ENCODE peak calls at places on chromosomes 6 and 20, in eight cellular contexts. A, M, D, Y, N, U, I and G are unnamed samples.

GRCh38 chr6:46528956-46529750 is 37.9 kb upstream of the RCAN2 start:
- DNase-seq in A (no peak), M (no peak), D (no peak), Y (no peak), N (no peak), U (no peak), I (no peak), G (no peak)

GRCh38 chr6:138600726-138601125 is 101.4 kb upstream of the NHSL1 start:
- DNase-seq in A (no peak), M (no peak), D (no peak), Y (no peak), N (no peak), U (no peak), I (no peak), G (no peak)

GRCh38 chr6:126873351-126873750 is 245.1 kb upstream of the RSPO3 start:
- DNase-seq in A (no peak), M (no peak), D (no peak), Y (no peak), N (no peak), U (no peak), I (no peak), G (no peak)

GRCh38 chr6:49497308-49497707 is 2.4 kb upstream of the GLYATL3 start:
- DNase-seq in A (no peak), M (no peak), D (no peak), Y (no peak), N (no peak), U (no peak), I (no peak), G (no peak)

GRCh38 chr20:46220808-46221207 is 87.5 kb downstream of the CDH22 start:
- DNase-seq in A (peak), M (peak), D (no peak), Y (no peak), N (no peak), U (no peak), I (peak), G (no peak)

GRCh38 chr6:146887447-146888077 is 288.8 kb downstream of the ADGB start:
- DNase-seq in A (no peak), M (no peak), D (no peak), Y (no peak), N (no peak), U (no peak), I (no peak), G (no peak)

GRCh38 chr6:118398066-118398465 is 150.0 kb upstream of the PLN start:
- DNase-seq in A (no peak), M (no peak), D (no peak), Y (no peak), N (no peak), U (no peak), I (no peak), G (no peak)

GRCh38 chr20:16434087-16434664 is 139.1 kb downstream of the KIF16B start:
- DNase-seq in A (peak), M (peak), D (peak), Y (no peak), N (peak), U (peak), I (peak), G (no peak)

GRCh38 chr20:38880952-38881735 is 45.1 kb upstream of the FAM83D start:
- DNase-seq in A (no peak), M (no peak), D (no peak), Y (peak), N (no peak), U (no peak), I (no peak), G (peak)
- H3K27ac ChIP-seq in A (no peak), M (no peak), D (no peak), Y (peak), N (peak), U (no peak), I (no peak), G (peak)

DNA sequence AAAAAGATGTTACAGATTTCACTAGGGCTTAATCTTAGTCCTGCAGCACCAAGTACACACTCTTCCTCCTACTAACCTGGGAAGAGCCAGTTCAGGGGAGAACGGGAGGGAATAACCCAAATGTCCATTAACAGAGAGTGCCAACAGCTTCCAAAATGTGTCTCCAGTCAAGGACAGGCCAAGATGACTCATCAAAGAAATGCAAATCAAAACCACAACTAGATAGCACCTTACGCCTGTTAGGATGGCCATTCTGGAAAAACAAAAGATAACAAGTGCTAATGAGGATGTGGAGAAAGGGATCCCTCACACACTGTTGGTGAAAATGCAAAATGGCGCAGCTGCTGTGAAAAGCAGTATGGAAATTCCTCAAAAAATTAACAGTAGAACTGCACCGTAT is 3.8 kb upstream of the MAS1L start:
- DNase-seq in A (no peak), M (no peak), D (no peak), Y (no peak), N (no peak), U (no peak), I (no peak), G (no peak)
- H3K27ac ChIP-seq in A (no peak), M (no peak), D (no peak), Y (no peak), N (no peak), U (no peak), I (no peak), G (no peak)

GRCh38 chr6:113633638-113634037 is 223.5 kb upstream of the MARCKS start:
- DNase-seq in A (no peak), M (no peak), D (no peak), Y (no peak), N (no peak), U (no peak), I (no peak), G (no peak)
- H3K27ac ChIP-seq in A (no peak), M (no peak), D (no peak), Y (no peak), N (no peak), U (no peak), I (peak), G (no peak)

GRCh38 chr6:33417903-33418689 is at the start of gene CUTA:
- DNase-seq in A (peak), M (peak), D (peak), Y (peak), N (peak), U (peak), I (peak), G (peak)

GRCh38 chr6:33415831-33416230 is 2.1 kb downstream of the CUTA start:
- DNase-seq in A (no peak), M (no peak), D (no peak), Y (no peak), N (no peak), U (no peak), I (no peak), G (no peak)

GRCh38 chr6:33414592-33415271 is 3.2 kb downstream of the CUTA start:
- DNase-seq in A (peak), M (no peak), D (no peak), Y (no peak), N (no peak), U (no peak), I (no peak), G (no peak)

GRCh38 chr6:33417127-33417902 is 592 bp downstream of the CUTA start:
- DNase-seq in A (no peak), M (no peak), D (no peak), Y (no peak), N (no peak), U (no peak), I (peak), G (no peak)

DNA sequence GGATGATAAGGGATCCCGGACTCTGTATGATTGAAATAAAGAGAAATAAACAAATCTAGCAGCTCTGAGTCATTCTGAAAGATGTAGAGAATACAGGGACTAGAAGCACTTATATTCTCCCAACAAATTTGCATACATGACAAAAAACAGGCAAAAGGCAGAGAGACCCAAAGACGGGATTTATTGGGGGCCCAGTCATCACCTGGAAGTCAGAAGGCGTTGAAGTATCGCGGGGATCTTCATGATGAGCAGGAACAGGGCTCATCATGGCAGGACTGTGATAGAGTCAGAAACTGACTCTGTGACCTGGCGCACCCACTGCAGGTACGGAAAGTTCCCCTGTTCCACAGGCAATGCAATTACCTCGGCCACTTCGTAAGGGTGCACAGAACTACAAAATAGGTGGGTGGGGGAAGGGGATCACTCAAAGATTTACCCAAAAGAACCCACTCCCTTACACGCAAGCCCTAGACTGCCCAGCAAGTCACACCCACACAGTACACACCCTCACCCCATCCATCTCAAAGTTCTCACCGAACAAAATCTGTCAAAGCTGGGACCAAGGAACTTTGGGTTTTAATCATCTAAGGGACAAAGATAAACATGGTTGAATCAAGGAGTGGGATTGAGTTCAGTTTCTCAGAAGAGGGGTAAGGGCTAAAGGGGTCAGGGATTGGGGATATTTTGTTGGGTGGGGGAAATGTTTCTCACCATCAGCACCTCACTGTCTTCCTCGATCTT is 1.4 kb downstream of the CUTA start:
- DNase-seq in A (no peak), M (no peak), D (no peak), Y (no peak), N (no peak), U (no peak), I (no peak), G (no peak)
- H3K27ac ChIP-seq in A (peak), M (no peak), D (peak), Y (no peak), N (no peak), U (peak), I (peak), G (peak)